ENCODE peak calls at places on chromosomes 13 and 19, in seven cellular contexts. P is right atrium auricular region; Y is left lung; Z is lower lobe of right lung; D is pancreas; G is CD8-positive, alpha-beta T cell; A is neural progenitor cell. L is an unnamed sample.

GRCh38 chr13:23201870-23202269 is 21.1 kb downstream of the SGCG start:
- DNase-seq in P (no peak), Y (no peak), Z (no peak), D (no peak), G (no peak), A (no peak), L (no peak)

GRCh38 chr19:42267644-42268141 is 1.4 kb upstream of the CIC start:
- DNase-seq in P (no peak), Y (no peak), Z (peak; percentile 34), D (no peak), G (no peak), A (no peak), L (no peak)

GRCh38 chr19:8611890-8612806 is 1.6 kb upstream of the ADAMTS10 start:
- DNase-seq in P (peak; percentile 92), Y (no peak), Z (no peak), D (peak; percentile 46), G (no peak), A (no peak), L (no peak)

GRCh38 chr13:23558675-23559536 is 11.3 kb upstream of the TNFRSF19 start:
- DNase-seq in P (peak; percentile 85), Y (no peak), Z (peak; percentile 71), D (no peak), G (no peak), A (no peak), L (peak; percentile 74)

GRCh38 chr19:36489920-36490415 is 607 bp upstream of the ZNF566 start:
- DNase-seq in P (peak; percentile 86), Y (peak; percentile 87), Z (peak; percentile 79), D (peak; percentile 82), G (peak; percentile 73), A (peak; percentile 96), L (no peak)

GRCh38 chr13:108700421-108701170 is 71.2 kb downstream of the MYO16 start:
- DNase-seq in P (no peak), Y (no peak), Z (no peak), D (no peak), G (no peak), A (no peak), L (no peak)

GRCh38 chr19:2807379-2808128 is 12.1 kb upstream of the ZNF554 start:
- DNase-seq in P (no peak), Y (peak; percentile 74), Z (no peak), D (no peak), G (no peak), A (no peak), L (no peak)

GRCh38 chr13:30622551-30622950 is 4.8 kb downstream of the USPL1 start:
- DNase-seq in P (no peak), Y (no peak), Z (no peak), D (no peak), G (no peak), A (no peak), L (no peak)

GRCh38 chr19:45150731-45151725 is 9.8 kb downstream of the NKPD1 start:
- DNase-seq in P (no peak), Y (no peak), Z (no peak), D (no peak), G (no peak), A (no peak), L (no peak)

GRCh38 chr13:109779074-109779473 is 7.3 kb downstream of the IRS2 start:
- DNase-seq in P (no peak), Y (no peak), Z (no peak), D (no peak), G (peak; percentile 56), A (no peak), L (no peak)

GRCh38 chr19:8973501-8974091 is 36.6 kb downstream of the MUC16 start:
- DNase-seq in P (no peak), Y (no peak), Z (no peak), D (no peak), G (no peak), A (peak; percentile 68), L (no peak)

GRCh38 chr19:2500861-2501260 is 24.9 kb downstream of the GADD45B start:
- DNase-seq in P (no peak), Y (no peak), Z (no peak), D (no peak), G (no peak), A (no peak), L (no peak)

GRCh38 chr13:47555235-47555634 is 445.8 kb downstream of the SUCLA2 start:
- DNase-seq in P (no peak), Y (no peak), Z (no peak), D (no peak), G (no peak), A (no peak), L (no peak)

GRCh38 chr13:112058519-112058873 is 8.5 kb upstream of the SOX1 start:
- DNase-seq in P (no peak), Y (no peak), Z (no peak), D (no peak), G (no peak), A (no peak), L (no peak)

GRCh38 chr13:95083758-95084157 is 217.5 kb downstream of the ABCC4 start:
- DNase-seq in P (no peak), Y (no peak), Z (no peak), D (no peak), G (no peak), A (no peak), L (no peak)

GRCh38 chr19:43781630-43782310 is 997 bp upstream of the KCNN4 start:
- DNase-seq in P (no peak), Y (no peak), Z (no peak), D (no peak), G (no peak), A (no peak), L (no peak)

GRCh38 chr13:31200636-31200970 is 828 bp downstream of the B3GLCT start:
- DNase-seq in P (no peak), Y (peak; percentile 92), Z (peak; percentile 73), D (peak; percentile 52), G (peak; percentile 44), A (peak; percentile 69), L (peak; percentile 83)

GRCh38 chr13:83503424-83503823 is 378.9 kb downstream of the SLITRK1 start:
- DNase-seq in P (no peak), Y (no peak), Z (no peak), D (no peak), G (no peak), A (no peak), L (no peak)

GRCh38 chr13:94427313-94427712 is 52.2 kb downstream of the DCT start:
- DNase-seq in P (no peak), Y (no peak), Z (no peak), D (no peak), G (no peak), A (no peak), L (no peak)

GRCh38 chr19:45071969-45072790 is 4.1 kb downstream of the ZNF296 start:
- DNase-seq in P (no peak), Y (no peak), Z (no peak), D (no peak), G (no peak), A (no peak), L (no peak)

GRCh38 chr19:47315125-47315821 is 5.6 kb downstream of the C5AR1 start:
- DNase-seq in P (peak; percentile 79), Y (no peak), Z (peak; percentile 81), D (peak; percentile 67), G (no peak), A (no peak), L (peak; percentile 80)

GRCh38 chr13:28321751-28322150 is 173.2 kb downstream of the FLT1 start:
- DNase-seq in P (no peak), Y (no peak), Z (no peak), D (no peak), G (no peak), A (no peak), L (no peak)
- H3K27ac ChIP-seq in P (no peak overlapping the region), Y (no peak overlapping the region), Z (no peak overlapping the region), D (no peak overlapping the region), G (no peak overlapping the region), A (no peak overlapping the region), L (no peak overlapping the region)

DNA sequence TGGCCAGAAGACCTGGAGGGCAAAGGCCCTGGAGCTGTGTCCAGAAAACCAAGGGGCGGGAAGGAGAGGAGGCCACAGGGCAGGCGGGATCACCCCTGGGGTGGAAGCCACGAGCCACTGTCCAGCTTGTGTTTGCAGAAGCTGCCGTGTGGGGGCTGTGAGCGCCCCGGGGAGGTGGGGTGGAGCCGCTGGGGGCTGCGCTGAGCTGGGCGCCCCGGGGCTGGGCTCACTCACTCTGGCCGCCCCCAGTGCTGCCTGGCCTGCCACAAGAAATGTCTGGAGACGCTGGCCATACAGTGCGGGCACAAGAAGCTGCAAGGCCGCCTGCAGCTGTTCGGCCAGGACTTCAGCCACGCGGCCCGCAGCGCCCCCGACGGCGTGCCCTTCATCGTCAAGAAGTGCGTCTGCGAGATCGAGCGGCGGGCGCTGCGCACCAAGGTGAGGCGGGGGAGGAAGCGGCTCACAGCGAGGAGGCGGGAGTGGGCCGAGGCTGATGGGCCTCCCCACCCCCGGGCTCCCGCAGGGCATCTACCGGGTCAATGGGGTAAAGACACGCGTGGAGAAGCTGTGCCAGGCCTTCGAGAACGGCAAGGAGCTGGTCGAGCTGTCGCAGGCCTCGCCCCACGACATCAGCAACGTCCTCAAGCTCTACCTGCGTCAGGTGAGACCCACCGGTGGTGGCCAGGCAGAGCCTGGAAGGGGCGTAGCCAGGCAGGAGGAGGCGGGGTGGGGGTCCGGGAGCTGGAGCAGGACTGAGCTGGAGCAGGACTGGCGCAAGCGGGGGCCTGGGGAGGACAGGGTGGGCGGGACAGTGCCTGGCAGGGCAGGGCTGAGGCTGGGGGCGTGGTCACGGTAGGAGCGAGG is 13.6 kb downstream of the POLR2E start:
- DNase-seq in P (no peak), Y (peak; percentile 94), Z (no peak), D (no peak), G (no peak), A (peak; percentile 76), L (peak; percentile 72)
- TF ChIP-seq CTCF in P (no peak), Y (no peak), Z (no peak), D (no peak), G (no peak), A (peak; percentile 38), L (no peak)

GRCh38 chr19:29076161-29076560 is 136.8 kb downstream of the UQCRFS1 start:
- DNase-seq in P (no peak), Y (no peak), Z (no peak), D (no peak), G (no peak), A (no peak), L (no peak)
- H3K4me3 ChIP-seq in P (no peak overlapping the region), Y (no peak overlapping the region), Z (no peak overlapping the region), D (no peak overlapping the region), G (no peak overlapping the region), A (no peak overlapping the region), L (no peak overlapping the region)

GRCh38 chr19:13350072-13350471 is 156.2 kb downstream of the CACNA1A start:
- DNase-seq in P (no peak), Y (no peak), Z (no peak), D (no peak), G (no peak), A (no peak), L (no peak)
- H3K27ac ChIP-seq in P (no peak overlapping the region), Y (no peak overlapping the region), Z (no peak overlapping the region), D (no peak overlapping the region), G (no peak overlapping the region), A (no peak overlapping the region), L (no peak overlapping the region)

DNA sequence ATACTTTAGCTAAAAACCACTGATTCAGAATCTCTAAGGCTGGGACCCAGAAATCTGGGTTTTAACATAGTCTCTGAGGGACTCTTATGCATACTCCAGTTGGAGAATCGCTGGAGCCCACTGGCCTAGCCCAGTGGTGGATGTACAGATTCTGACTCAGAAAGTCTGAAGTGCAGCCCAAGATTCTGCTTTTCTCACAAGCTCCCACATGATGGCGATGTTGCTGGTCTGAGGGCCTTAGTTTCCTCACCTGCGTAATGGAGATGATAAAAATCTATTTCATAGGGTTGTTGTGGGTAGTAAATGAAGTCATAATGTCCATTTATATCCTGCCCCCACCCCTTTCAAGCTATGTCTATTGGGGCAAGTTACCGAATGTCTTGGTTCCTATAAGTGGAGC is 7.7 kb upstream of the CDADC1 start:
- DNase-seq in P (no peak), Y (no peak), Z (no peak), D (no peak), G (peak; percentile 29), A (peak; percentile 39), L (no peak)
- TF ChIP-seq CTCF in P (peak; percentile 12), Y (peak; percentile 33), Z (peak; percentile 37), D (no peak), G (peak; percentile 43), A (peak; percentile 59), L (peak; percentile 46)

L was measured in upper lobe of right lung.